ENCODE peak calls at places on chromosomes 11 and 22, in seven cellular contexts. P, L, B, Y, W, H and K are unnamed samples.

GRCh38 chr11:100910808-100911207 is 218.8 kb downstream of the PGR start:
- DNase-seq in P (no peak), B (no peak), L (no peak), H (no peak), Y (no peak), W (no peak), K (no peak)

GRCh38 chr22:23075525-23076216 is 5.4 kb downstream of the GNAZ start:
- DNase-seq in B (no peak), Y (no peak), P (no peak), H (no peak), W (no peak), L (no peak), K (peak; percentile 66)

GRCh38 chr11:119774180-119774763 is 45.3 kb upstream of the NECTIN1 start:
- DNase-seq in W (no peak), Y (peak; percentile 48), H (no peak), P (peak; percentile 63), L (no peak), B (no peak), K (no peak)

GRCh38 chr11:61283613-61284012 is 11.5 kb downstream of the VWCE start:
- DNase-seq in L (no peak), H (no peak), P (no peak), Y (no peak), B (no peak), W (no peak), K (no peak)

GRCh38 chr11:47551086-47551485 is 1.8 kb downstream of the CELF1 start:
- DNase-seq in L (no peak), H (peak; percentile 7), Y (peak; percentile 50), B (no peak), W (no peak), P (no peak), K (no peak)

GRCh38 chr22:17258015-17258827 is 39.0 kb upstream of the ADA2 start:
- DNase-seq in Y (no peak), H (peak; percentile 25), B (peak; percentile 20), L (no peak), W (no peak), P (no peak), K (no peak)

GRCh38 chr11:130872961-130873360 is 43.3 kb downstream of the SNX19 start:
- DNase-seq in B (no peak), L (peak; percentile 77), H (no peak), Y (no peak), P (no peak), W (no peak), K (no peak)

GRCh38 chr11:80718611-80719291 is 1277.9 kb upstream of the TENM4 start:
- DNase-seq in Y (no peak), P (no peak), W (no peak), B (no peak), H (no peak), L (no peak), K (no peak)

GRCh38 chr11:72812968-72813739 is 1.1 kb upstream of the ATG16L2 start:
- DNase-seq in P (peak; percentile 61), B (peak; percentile 48), L (peak; percentile 92), H (peak; percentile 55), Y (peak; percentile 60), W (peak; percentile 76), K (peak; percentile 47)

GRCh38 chr22:35037089-35037488 is 28.9 kb upstream of the ISX start:
- DNase-seq in W (no peak), P (peak; percentile 9), B (no peak), Y (no peak), L (no peak), H (no peak), K (peak; percentile 11)

GRCh38 chr11:132972565-132972964 is 559.7 kb downstream of the OPCML start:
- DNase-seq in B (no peak), L (no peak), W (no peak), H (no peak), P (no peak), Y (no peak), K (no peak)

GRCh38 chr22:48896766-48897637 is 930.7 kb downstream of the BRD1 start:
- DNase-seq in H (no peak), B (no peak), P (no peak), L (no peak), W (no peak), Y (no peak), K (no peak)